ENCODE peak calls at places on chromosomes 1 and 21, in four cellular contexts. J, F, A and N are unnamed samples.

GRCh38 chr21:46317710-46318463 is 5.8 kb downstream of the C21orf58 start:
- DNase-seq in A (no peak), J (no peak), F (no peak), N (no peak)

GRCh38 chr1:153849487-153850185 is 73.1 kb downstream of the GATAD2B start:
- DNase-seq in A (no peak), J (no peak), F (no peak), N (no peak)

GRCh38 chr1:202638019-202638887 is 72.0 kb downstream of the SYT2 start:
- DNase-seq in A (no peak), F (no peak), J (no peak), N (no peak)

GRCh38 chr1:114199017-114199594 is 45.4 kb upstream of the SYT6 start:
- DNase-seq in J (no peak), A (no peak), F (no peak), N (no peak)

GRCh38 chr1:110390096-110390495 is 730 bp downstream of the SLC16A4 start:
- DNase-seq in A (peak), J (peak), F (no peak), N (peak)

GRCh38 chr1:186819140-186819539 is 9.6 kb upstream of the PLA2G4A start:
- DNase-seq in A (peak), J (no peak), F (no peak), N (peak)

GRCh38 chr1:37166005-37166404 is 131.7 kb upstream of the GRIK3 start:
- DNase-seq in A (no peak), F (no peak), J (no peak), N (no peak)

GRCh38 chr21:37682908-37683307 is 233.3 kb downstream of the KCNJ6 start:
- DNase-seq in A (no peak), J (no peak), F (no peak), N (no peak)

GRCh38 chr1:15188145-15188544 is 34.6 kb downstream of the TMEM51 start:
- DNase-seq in J (no peak), A (no peak), F (no peak), N (no peak)

GRCh38 chr21:16536661-16537359 is 807.0 kb downstream of the USP25 start:
- DNase-seq in J (no peak), F (no peak), A (peak), N (no peak)

GRCh38 chr1:86913399-86913895 is 479 bp downstream of the SELENOF start:
- DNase-seq in J (no peak), A (peak), F (no peak), N (peak)

GRCh38 chr1:85334962-85335361 is 58.5 kb upstream of the BCL10 start:
- DNase-seq in F (no peak), J (no peak), A (no peak), N (no peak)

GRCh38 chr1:67682659-67683197 is 2.3 kb upstream of the GADD45A start:
- DNase-seq in F (peak), J (no peak), A (peak), N (peak)

GRCh38 chr1:183922197-183922596 is 115.3 kb downstream of the COLGALT2 start:
- DNase-seq in J (no peak), F (no peak), A (no peak), N (no peak)

GRCh38 chr1:89994805-89995594 is at the start of gene ZNF326:
- DNase-seq in F (peak), A (peak), J (peak), N (peak)

GRCh38 chr1:73832276-73832825 is 365.6 kb downstream of the LRRIQ3 start:
- DNase-seq in A (no peak), J (no peak), F (no peak), N (no peak)

GRCh38 chr1:214548988-214549387 is 2.4 kb downstream of the PTPN14 start:
- DNase-seq in J (peak), A (no peak), F (no peak), N (peak)

GRCh38 chr21:25039461-25040380 is 567.6 kb downstream of the MRPL39 start:
- DNase-seq in J (no peak), A (peak), F (no peak), N (no peak)
- H3K4me3 ChIP-seq in J (no peak), A (no peak), F (no peak), N (peak)

GRCh38 chr1:112954059-112954458 is 1.9 kb downstream of the SLC16A1 start:
- DNase-seq in F (no peak), A (no peak), J (no peak), N (no peak)
- H3K4me3 ChIP-seq in F (peak), A (peak), J (no peak), N (peak)

DNA sequence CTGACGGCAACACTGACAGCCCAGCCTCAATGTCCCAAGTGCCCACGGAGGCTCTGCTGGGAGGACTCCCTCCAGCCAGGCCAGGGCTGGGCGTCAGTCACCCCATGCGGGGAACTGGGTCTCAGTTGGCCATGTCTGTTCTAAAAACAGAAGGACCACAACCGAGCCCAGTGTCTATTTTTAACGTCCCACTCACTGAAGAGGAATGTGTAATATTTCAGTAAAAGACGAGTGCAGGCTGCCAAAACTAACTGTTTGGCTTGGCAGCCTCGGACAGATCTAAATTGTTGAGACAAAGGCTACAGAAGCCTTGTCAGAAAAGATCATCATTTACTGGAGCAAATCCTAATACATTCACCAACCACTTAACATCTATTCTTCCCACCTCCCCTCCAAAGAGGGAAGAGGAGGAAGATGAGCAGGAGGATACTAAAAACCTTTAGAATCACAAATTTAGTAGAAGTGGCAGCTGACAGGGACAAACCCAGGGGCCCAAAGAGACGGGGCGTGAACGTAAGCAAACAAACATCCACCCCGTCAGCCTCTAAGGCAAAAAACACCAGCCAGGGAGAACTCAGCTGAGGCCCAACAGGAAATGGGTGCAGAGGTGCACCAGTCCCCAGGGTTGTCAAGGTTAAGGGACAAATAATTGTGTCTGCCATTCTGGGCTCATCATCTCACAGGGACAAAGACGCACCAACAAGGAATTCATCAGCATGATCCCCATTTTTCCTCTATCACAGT is 18.7 kb downstream of the C1orf198 start:
- DNase-seq in A (peak), J (peak), F (peak), N (peak)
- H3K4me3 ChIP-seq in A (no peak), J (no peak), F (no peak), N (no peak)

DNA sequence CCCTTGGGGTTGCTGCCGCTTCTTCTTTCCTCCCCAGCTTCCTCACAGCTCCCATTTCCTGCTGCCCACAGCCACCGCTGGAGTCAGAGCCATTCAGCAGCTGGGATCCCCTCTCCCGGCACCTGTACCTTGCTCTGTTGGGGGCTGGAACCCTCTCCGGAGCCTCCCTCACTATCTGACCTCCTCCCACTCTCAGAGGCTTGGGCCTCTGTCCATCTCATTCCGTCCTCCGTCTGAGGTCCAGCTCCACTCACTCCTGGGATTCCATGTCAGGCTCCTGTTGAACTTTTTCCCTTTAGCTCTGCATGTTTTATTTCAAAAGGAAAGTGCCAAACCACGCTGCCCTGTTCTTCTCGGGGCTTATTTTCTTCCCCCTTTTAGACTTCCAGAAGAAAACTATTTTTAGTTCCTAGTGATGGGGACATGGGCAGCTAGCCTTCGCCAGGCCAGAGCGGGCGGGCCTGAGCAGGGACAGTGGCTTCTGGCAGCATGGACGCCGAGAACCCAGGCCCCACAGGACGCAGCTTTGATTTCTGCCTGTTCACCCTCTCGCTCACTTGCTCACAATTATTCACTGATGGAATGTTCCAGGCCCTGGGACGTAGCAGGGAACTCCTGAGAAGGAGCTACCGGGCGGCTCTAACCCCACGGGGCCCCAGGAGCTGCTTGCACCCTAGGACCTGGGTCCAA is 79.2 kb downstream of the ARHGEF10L start:
- DNase-seq in A (no peak), J (no peak), F (no peak), N (no peak)
- H3K4me3 ChIP-seq in A (no peak), J (peak), F (no peak), N (peak)

GRCh38 chr1:226201029-226201593 is 14.6 kb upstream of the ACBD3 start:
- DNase-seq in J (no peak), F (no peak), A (no peak), N (no peak)

GRCh38 chr1:226203693-226204092 is 17.2 kb upstream of the ACBD3 start:
- DNase-seq in J (no peak), F (no peak), A (no peak), N (no peak)

GRCh38 chr1:226202246-226202645 is 15.7 kb upstream of the ACBD3 start:
- DNase-seq in F (no peak), J (no peak), A (no peak), N (no peak)

GRCh38 chr1:226203237-226203636 is 16.7 kb upstream of the ACBD3 start:
- DNase-seq in A (no peak), F (no peak), J (no peak), N (no peak)

DNA sequence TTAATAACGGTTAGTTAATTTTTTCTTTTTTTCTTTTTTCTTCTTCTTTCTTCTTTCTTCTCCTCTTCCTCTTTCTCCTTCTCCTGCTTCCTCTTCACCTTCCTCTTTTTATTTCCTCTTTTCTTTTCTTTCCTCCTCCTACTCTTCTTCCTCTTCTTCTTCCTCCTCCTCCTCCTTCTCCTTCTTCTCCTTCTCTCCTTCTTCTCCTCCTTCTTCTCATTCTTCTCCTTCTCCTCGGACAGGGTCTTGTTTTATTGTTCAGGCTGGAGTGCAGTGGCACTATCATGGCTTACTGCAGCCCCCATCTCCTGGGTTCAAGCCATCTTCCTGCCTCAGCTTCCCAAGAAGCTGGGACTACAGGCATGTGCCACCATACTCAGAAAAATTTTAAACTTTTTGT is 13.4 kb upstream of the ACBD3 start:
- DNase-seq in A (no peak), F (no peak), J (no peak), N (no peak)
- H3K4me3 ChIP-seq in A (no peak), F (no peak), J (no peak), N (no peak)

GRCh38 chr21:34037009-34037408 is 36.4 kb upstream of the MRPS6 start:
- DNase-seq in A (no peak), J (no peak), F (no peak), N (no peak)
- H3K4me3 ChIP-seq in A (no peak), J (no peak), F (no peak), N (no peak)

GRCh38 chr1:209030454-209031167 is 552.9 kb upstream of the CAMK1G start:
- DNase-seq in F (no peak), A (no peak), J (no peak), N (no peak)
- H3K4me3 ChIP-seq in F (no peak), A (no peak), J (no peak), N (no peak)

DNA sequence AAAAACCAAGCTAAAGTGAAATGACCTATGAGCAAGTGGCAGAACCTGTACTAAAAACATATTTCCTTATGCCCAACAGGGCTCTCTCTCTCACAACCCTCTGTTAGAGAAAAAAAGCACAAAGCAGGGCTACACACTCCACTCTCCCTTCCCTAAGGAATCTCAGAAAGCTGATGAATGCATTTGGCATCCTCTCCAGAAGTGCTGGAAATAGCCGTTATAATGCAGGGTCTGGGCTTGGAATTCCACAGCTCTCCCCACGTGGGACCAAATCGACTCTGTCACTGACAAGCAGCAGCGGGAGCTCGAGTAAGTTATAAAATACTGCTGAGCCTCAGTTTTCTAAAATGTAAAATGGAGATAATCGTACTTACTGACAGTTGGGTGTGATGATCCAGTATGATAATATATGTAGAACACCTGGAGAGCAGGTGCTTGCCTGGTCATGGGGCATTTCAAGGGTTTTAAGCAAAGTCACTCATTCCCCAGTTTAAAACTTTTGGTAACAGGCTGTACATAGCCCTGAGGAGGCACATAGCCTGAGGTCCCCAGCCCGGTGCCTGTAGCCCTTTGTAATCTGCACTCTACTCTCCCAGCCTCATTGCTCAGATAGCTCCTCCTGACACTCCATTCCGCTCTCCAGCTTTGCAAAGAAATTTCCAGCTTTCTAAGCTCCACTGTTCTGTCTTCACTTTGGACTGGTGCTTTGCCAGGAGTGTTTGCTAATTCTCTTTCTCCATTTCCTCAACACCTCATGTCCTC is 175.6 kb upstream of the DAB1 start:
- DNase-seq in F (peak), J (no peak), A (peak), N (no peak)
- H3K4me3 ChIP-seq in F (no peak), J (no peak), A (no peak), N (no peak)